ENCODE peak calls at places on chromosomes 13 and 19, in seven cellular contexts. D is A549; V is Peyer's patch; G is ovary; T is CD8-positive, alpha-beta T cell; Y is uterus; S is left ventricle myocardium inferior. A is an unnamed sample.

GRCh38 chr13:100610399-100611347 is 22.1 kb upstream of the GGACT start:
- DNase-seq in D (no peak), V (no peak), G (no peak), T (no peak), Y (no peak), S (no peak), A (no peak)

GRCh38 chr19:4870025-4870700 is 2.7 kb upstream of the PLIN3 start:
- DNase-seq in D (peak), V (peak), G (peak), T (no peak), Y (no peak), S (no peak), A (no peak)

GRCh38 chr13:73702419-73703071 is 431.7 kb downstream of the KLF12 start:
- DNase-seq in D (no peak), V (no peak), G (no peak), T (peak), Y (no peak), S (no peak), A (no peak)

GRCh38 chr13:75639426-75639825 is 3.3 kb downstream of the LMO7 start:
- DNase-seq in D (no peak), V (no peak), G (no peak), T (no peak), Y (no peak), S (no peak), A (no peak)

GRCh38 chr19:17450264-17451075 is 2.0 kb upstream of the TMEM221 start:
- DNase-seq in D (no peak), V (no peak), G (no peak), T (no peak), Y (no peak), S (no peak), A (no peak)

GRCh38 chr13:77150651-77151050 is 123.7 kb upstream of the FBXL3 start:
- DNase-seq in D (no peak), V (no peak), G (no peak), T (no peak), Y (no peak), S (no peak), A (no peak)

GRCh38 chr13:59340581-59340980 is 823.1 kb downstream of the DIAPH3 start:
- DNase-seq in D (no peak), V (no peak), G (no peak), T (no peak), Y (no peak), S (no peak), A (no peak)

GRCh38 chr13:50081106-50081898 is 66.1 kb downstream of the KCNRG start:
- DNase-seq in D (no peak), V (peak), G (peak), T (peak), Y (peak), S (peak), A (no peak)

GRCh38 chr19:14536926-14537692 is 7.7 kb downstream of the TECR start:
- DNase-seq in D (peak), V (peak), G (peak), T (peak), Y (peak), S (peak), A (no peak)

GRCh38 chr13:73059460-73060250 is 850 bp downstream of the KLF5 start:
- DNase-seq in D (no peak), V (peak), G (peak), T (peak), Y (peak), S (peak), A (no peak)

GRCh38 chr19:42693760-42694350 is 46.4 kb downstream of the PSG3 start:
- DNase-seq in D (peak), V (no peak), G (no peak), T (no peak), Y (no peak), S (no peak), A (no peak)

GRCh38 chr13:19818223-19818842 is 35.6 kb upstream of the PSPC1 start:
- DNase-seq in D (peak), V (peak), G (no peak), T (no peak), Y (no peak), S (peak), A (no peak)
- TF ChIP-seq CTCF in D (peak), V (no peak), G (no peak), T (no peak), Y (peak), S (peak), A (no peak)

DNA sequence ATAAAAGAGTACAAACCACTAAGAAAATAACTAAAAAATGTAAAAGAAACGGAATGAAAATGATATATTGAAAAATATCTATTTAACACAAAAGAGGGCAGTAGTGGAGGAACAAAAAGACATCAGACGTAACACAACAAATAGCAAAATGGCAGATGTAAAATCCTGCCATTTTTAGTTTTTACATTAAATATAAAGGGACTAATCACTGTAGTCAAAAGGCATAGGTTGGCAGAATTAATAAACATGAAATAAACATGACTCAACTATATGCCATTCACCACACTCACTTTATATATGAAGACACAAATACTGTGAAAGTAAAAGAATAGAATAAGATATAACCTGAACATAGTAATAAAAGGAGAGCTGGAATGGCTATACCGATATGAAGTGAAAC is 11.0 kb downstream of the MTUS2 start:
- DNase-seq in D (no peak), V (no peak), G (no peak), T (no peak), Y (no peak), S (no peak), A (no peak)
- H3K27ac ChIP-seq in D (no peak), V (no peak), G (no peak), T (no peak), Y (no peak), S (no peak), A (no peak)

DNA sequence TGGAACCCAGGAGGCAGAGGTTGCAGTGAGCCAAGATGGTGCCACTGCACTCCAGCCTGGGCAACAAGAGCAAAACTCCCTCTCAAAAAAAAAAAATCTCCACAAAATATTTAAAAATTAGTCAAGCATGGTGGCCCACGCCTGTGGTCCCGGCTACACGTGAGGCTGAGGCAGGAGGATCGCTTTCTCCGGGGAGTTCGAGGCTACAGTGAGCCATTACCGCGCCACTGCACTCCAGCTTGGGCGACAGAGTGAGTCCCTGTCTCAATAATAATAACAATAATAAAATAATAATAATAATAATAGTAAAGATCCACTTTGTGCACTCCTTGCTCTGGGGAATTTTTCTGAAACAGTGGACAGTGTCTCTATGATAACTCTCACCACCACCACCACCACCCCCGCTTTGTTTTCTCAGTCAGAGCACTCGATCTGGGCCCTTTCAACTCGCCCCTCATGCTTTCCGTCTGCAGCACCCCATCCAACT is 8.7 kb downstream of the NAPSA start:
- DNase-seq in D (no peak), V (no peak), G (no peak), T (no peak), Y (no peak), S (no peak), A (no peak)
- H3K4me3 ChIP-seq in D (no peak), V (no peak), G (no peak), T (peak), Y (no peak), S (peak), A (peak)

GRCh38 chr13:25267715-25268114 is 19.6 kb downstream of the MTMR6 start:
- DNase-seq in D (no peak), V (no peak), G (no peak), T (no peak), Y (no peak), S (no peak), A (no peak)
- TF ChIP-seq CTCF in D (no peak), V (no peak), G (no peak), T (no peak), Y (no peak), S (peak), A (no peak)

GRCh38 chr13:110799246-110800236 is 86.0 kb downstream of the ING1 start:
- DNase-seq in D (no peak), V (no peak), G (peak), T (no peak), Y (peak), S (no peak), A (peak)
- H3K27ac ChIP-seq in D (no peak), V (peak), G (peak), T (no peak), Y (peak), S (peak), A (peak)